ENCODE peak calls at places on chromosomes 3 and 15, in nine cellular contexts. K, O, A, J, Z, T, U, N and I are unnamed samples.

GRCh38 chr3:161275919-161276318 is 54.8 kb downstream of the NMD3 start:
- DNase-seq in K (peak; percentile 12), O (no peak), A (no peak), J (no peak), Z (no peak), T (no peak), U (no peak), N (no peak), I (no peak)

GRCh38 chr15:74768771-74769342 is 13.0 kb upstream of the CSK start:
- DNase-seq in K (peak; percentile 66), O (peak; percentile 66), A (peak; percentile 79), J (no peak), Z (no peak), T (peak; percentile 23), U (no peak), N (peak; percentile 58), I (no peak)

GRCh38 chr3:50572158-50572557 is 2.8 kb downstream of the HEMK1 start:
- DNase-seq in K (peak; percentile 83), O (peak; percentile 79), A (peak; percentile 75), J (peak; percentile 76), Z (peak; percentile 35), T (peak; percentile 67), U (no peak), N (peak; percentile 75), I (no peak)

GRCh38 chr15:29534378-29534777 is 264.8 kb upstream of the NSMCE3 start:
- DNase-seq in K (no peak), O (no peak), A (no peak), J (no peak), Z (no peak), T (no peak), U (no peak), N (no peak), I (no peak)

GRCh38 chr15:75237316-75237982 is 20.7 kb upstream of the GOLGA6C start:
- DNase-seq in K (no peak), O (no peak), A (no peak), J (peak; percentile 22), Z (no peak), T (no peak), U (no peak), N (no peak), I (no peak)

GRCh38 chr3:183584246-183584913 is 28.9 kb upstream of the KLHL6 start:
- DNase-seq in K (peak; percentile 27), O (no peak), A (peak; percentile 21), J (no peak), Z (no peak), T (peak; percentile 65), U (no peak), N (peak; percentile 64), I (peak; percentile 26)

GRCh38 chr15:36766449-36766848 is 187.0 kb downstream of the CDIN1 start:
- DNase-seq in K (no peak), O (no peak), A (no peak), J (no peak), Z (no peak), T (no peak), U (no peak), N (no peak), I (no peak)

GRCh38 chr3:159892171-159892791 is 96.4 kb upstream of the IL12A start:
- DNase-seq in K (no peak), O (no peak), A (no peak), J (no peak), Z (no peak), T (no peak), U (no peak), N (no peak), I (no peak)

GRCh38 chr3:481680-482079 is 285.1 kb downstream of the CHL1 start:
- DNase-seq in K (no peak), O (no peak), A (no peak), J (no peak), Z (no peak), T (no peak), U (no peak), N (peak; percentile 4), I (no peak)

GRCh38 chr3:100893108-100893507 is 100.1 kb downstream of the ABI3BP start:
- DNase-seq in K (peak; percentile 11), O (peak; percentile 43), A (no peak), J (peak; percentile 44), Z (no peak), T (no peak), U (no peak), N (peak; percentile 38), I (no peak)

GRCh38 chr15:40894689-40895308 is 549 bp downstream of the VPS18 start:
- DNase-seq in K (peak; percentile 53), O (peak; percentile 86), A (peak; percentile 74), J (peak; percentile 56), Z (peak; percentile 55), T (peak; percentile 70), U (no peak), N (peak; percentile 80), I (no peak)

GRCh38 chr3:171157286-171157685 is 130.8 kb upstream of the SLC2A2 start:
- DNase-seq in K (no peak), O (no peak), A (no peak), J (no peak), Z (no peak), T (no peak), U (no peak), N (no peak), I (no peak)

GRCh38 chr3:88957751-88958452 is 149.5 kb upstream of the EPHA3 start:
- DNase-seq in K (no peak), O (no peak), A (no peak), J (no peak), Z (peak; percentile 86), T (peak; percentile 81), U (no peak), N (peak; percentile 89), I (peak; percentile 51)

GRCh38 chr15:33581032-33581431 is 270.3 kb downstream of the RYR3 start:
- DNase-seq in K (no peak), O (no peak), A (peak; percentile 7), J (peak; percentile 40), Z (peak; percentile 80), T (peak; percentile 75), U (no peak), N (peak; percentile 46), I (no peak)

GRCh38 chr3:180329187-180329586 is 272.8 kb upstream of the TTC14 start:
- DNase-seq in K (no peak), O (no peak), A (no peak), J (no peak), Z (no peak), T (no peak), U (no peak), N (no peak), I (no peak)

GRCh38 chr3:98068824-98069223 is 18.1 kb upstream of the OR5AC2 start:
- DNase-seq in K (no peak), O (no peak), A (no peak), J (no peak), Z (no peak), T (no peak), U (no peak), N (no peak), I (no peak)

GRCh38 chr3:64915778-64916177 is 228.0 kb upstream of the ADAMTS9 start:
- DNase-seq in K (no peak), O (no peak), A (no peak), J (no peak), Z (no peak), T (peak; percentile 3), U (no peak), N (peak; percentile 86), I (no peak)

GRCh38 chr3:195230244-195230643 is 40.7 kb downstream of the XXYLT1 start:
- DNase-seq in K (no peak), O (no peak), A (no peak), J (no peak), Z (no peak), T (no peak), U (no peak), N (no peak), I (no peak)
- TF ChIP-seq CTCF in K (no peak), O (no peak), A (no peak), J (no peak), Z (no peak), T (no peak), U (no peak), N (no peak), I (no peak)

DNA sequence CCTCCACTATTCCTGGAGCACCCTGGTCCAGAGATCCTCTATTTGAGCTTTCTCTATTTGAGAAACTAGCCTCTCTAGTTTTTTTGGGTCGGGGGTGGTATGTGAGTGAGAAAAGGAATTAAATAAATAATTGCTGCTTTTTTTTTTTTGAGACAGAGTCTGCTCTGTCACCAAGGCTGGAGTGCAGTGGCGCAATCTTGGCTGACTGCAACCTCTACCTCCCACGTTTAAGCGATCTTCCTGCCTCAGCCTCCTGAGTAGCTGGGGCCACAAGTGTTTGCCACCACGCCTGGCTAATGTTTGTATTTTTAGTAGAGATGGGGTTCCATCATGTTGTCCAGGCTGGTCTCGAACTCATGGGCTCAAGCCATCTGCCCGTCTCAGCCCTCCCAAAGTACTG is 72.5 kb downstream of the ZNF609 start:
- DNase-seq in K (no peak), O (peak; percentile 82), A (no peak), J (peak; percentile 44), Z (no peak), T (no peak), U (no peak), N (no peak), I (no peak)
- H3K4me3 ChIP-seq in K (no peak overlapping the region), O (no peak overlapping the region), A (no peak overlapping the region), J (no peak overlapping the region), Z (no peak overlapping the region), T (no peak overlapping the region), U (no peak overlapping the region), N (no peak overlapping the region), I (no peak overlapping the region)

DNA sequence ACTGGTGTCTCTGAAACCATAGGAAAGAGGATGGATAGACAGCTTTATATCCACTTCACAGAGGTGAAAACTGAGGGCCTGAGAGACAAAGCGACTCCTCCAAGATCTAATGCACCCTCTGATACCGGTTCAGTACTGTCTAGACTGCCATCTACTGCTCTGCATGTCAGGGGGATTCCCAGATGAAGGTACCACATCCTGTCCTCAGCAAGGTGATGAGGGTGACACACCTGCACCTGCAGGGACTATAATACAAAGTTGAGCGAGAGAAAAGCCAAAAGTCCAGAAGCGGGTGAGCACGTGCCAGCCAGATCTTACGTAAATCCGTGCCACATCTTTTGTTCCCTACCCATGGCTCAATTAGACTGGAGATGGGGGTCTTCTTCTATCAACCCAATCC is 32.5 kb upstream of the HES1 start:
- DNase-seq in K (no peak), O (no peak), A (no peak), J (no peak), Z (no peak), T (no peak), U (no peak), N (no peak), I (no peak)
- TF ChIP-seq CTCF in K (no peak), O (no peak), A (no peak), J (no peak), Z (no peak), T (no peak), U (no peak), N (no peak), I (no peak)

DNA sequence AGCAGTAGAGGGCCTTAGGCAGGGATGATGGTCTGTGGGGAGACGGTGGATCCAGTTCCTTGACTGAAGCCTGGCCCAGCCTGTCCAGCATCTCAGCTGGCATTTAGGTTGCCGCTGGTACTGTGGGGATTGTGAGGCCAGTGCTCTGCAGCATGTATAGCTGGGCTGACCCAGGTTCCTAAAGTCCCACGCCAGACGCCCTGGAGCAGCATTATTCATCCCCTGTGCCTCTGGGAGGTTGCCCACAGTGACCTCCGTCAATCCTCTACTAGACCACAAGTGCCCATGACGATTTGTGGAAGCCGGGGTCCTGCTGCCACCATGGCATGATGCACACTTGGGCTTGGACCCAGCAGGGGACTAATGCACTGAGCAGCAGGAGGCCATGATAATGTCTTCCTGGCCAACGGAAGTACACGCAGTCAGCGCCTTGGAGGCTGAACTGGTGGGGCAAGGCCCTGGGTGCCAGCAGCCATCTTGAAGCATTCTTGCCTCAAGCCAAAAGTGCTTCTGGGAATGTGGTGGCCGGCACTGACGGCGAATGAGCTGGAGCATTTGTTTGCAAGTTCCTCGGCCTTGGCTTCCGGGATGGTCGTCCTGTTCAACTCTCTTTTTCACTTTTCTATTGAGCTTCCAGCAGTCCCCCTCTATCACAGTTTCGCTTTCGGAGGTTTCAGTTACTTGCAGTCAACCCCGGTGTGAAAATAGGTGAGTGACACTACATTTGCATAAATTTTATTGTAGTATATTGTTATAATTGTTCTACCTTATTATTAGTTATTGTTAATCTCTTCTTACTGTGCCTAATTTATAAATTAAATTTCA is 949.4 kb downstream of the ROBO1 start:
- DNase-seq in K (no peak), O (no peak), A (no peak), J (no peak), Z (no peak), T (no peak), U (no peak), N (no peak), I (no peak)
- H3K4me3 ChIP-seq in K (no peak overlapping the region), O (no peak overlapping the region), A (no peak overlapping the region), J (no peak overlapping the region), Z (no peak overlapping the region), T (no peak overlapping the region), U (no peak overlapping the region), N (no peak overlapping the region), I (no peak overlapping the region)